ENCODE peak calls at places on chromosomes 5 and 9, in six cellular contexts. W is OCI-LY7, A is left ventricle myocardium inferior, J is neural crest cell, L is mesothelial cell of epicardium, R is mucosa of descending colon. P is an unnamed sample.

GRCh38 chr5:133595465-133595864 is 16.9 kb downstream of the FSTL4 start:
- DNase-seq in W (no peak), A (no peak), J (no peak), L (no peak), R (no peak), P (no peak)

GRCh38 chr9:97293827-97294226 is 13.6 kb upstream of the CCDC180 start:
- DNase-seq in W (no peak), A (no peak), J (no peak), L (no peak), R (no peak), P (no peak)

GRCh38 chr5:42993516-42994284 is 46.4 kb downstream of the ANXA2R start:
- DNase-seq in W (peak), A (no peak), J (no peak), L (no peak), R (no peak), P (no peak)

GRCh38 chr9:94720846-94721549 is 5.5 kb upstream of the AOPEP start:
- DNase-seq in W (no peak), A (no peak), J (no peak), L (no peak), R (no peak), P (no peak)

GRCh38 chr9:127347831-127348699 is 48.9 kb upstream of the SLC2A8 start:
- DNase-seq in W (peak), A (no peak), J (no peak), L (no peak), R (no peak), P (peak)

GRCh38 chr5:77358566-77359205 is 133.4 kb downstream of the WDR41 start:
- DNase-seq in W (no peak), A (no peak), J (no peak), L (no peak), R (no peak), P (no peak)

GRCh38 chr9:134455537-134455936 is 129.3 kb downstream of the RXRA start:
- DNase-seq in W (no peak), A (no peak), J (no peak), L (no peak), R (no peak), P (no peak)

GRCh38 chr5:62828757-62829156 is 250.1 kb downstream of the LRRC70 start:
- DNase-seq in W (no peak), A (no peak), J (no peak), L (no peak), R (no peak), P (no peak)

GRCh38 chr9:116791314-116791713 is 104.2 kb downstream of the TRIM32 start:
- DNase-seq in W (no peak), A (no peak), J (no peak), L (no peak), R (no peak), P (no peak)

GRCh38 chr9:110088099-110088498 is 119.9 kb downstream of the C9orf152 start:
- DNase-seq in W (peak), A (no peak), J (no peak), L (no peak), R (no peak), P (no peak)

GRCh38 chr5:14879985-14880589 is 8.5 kb upstream of the ANKH start:
- DNase-seq in W (no peak), A (no peak), J (no peak), L (no peak), R (no peak), P (no peak)

GRCh38 chr5:173643964-173644363 is 27.5 kb upstream of the BOD1 start:
- DNase-seq in W (peak), A (no peak), J (peak), L (no peak), R (no peak), P (peak)

GRCh38 chr5:180304431-180305375 is 12.8 kb upstream of the MAPK9 start:
- DNase-seq in W (no peak), A (no peak), J (no peak), L (no peak), R (no peak), P (no peak)

GRCh38 chr9:86099695-86100364 is 472 bp upstream of the GOLM1 start:
- DNase-seq in W (no peak), A (peak), J (peak), L (peak), R (peak), P (peak)

GRCh38 chr9:132749316-132749715 is 79.1 kb downstream of the GTF3C4 start:
- DNase-seq in W (no peak), A (no peak), J (no peak), L (no peak), R (no peak), P (no peak)

GRCh38 chr5:155839251-155840037 is 487.5 kb upstream of the SGCD start:
- DNase-seq in W (peak), A (no peak), J (no peak), L (no peak), R (no peak), P (no peak)

GRCh38 chr9:93960221-93960970 is 5.2 kb upstream of the BARX1 start:
- DNase-seq in W (no peak), A (no peak), J (no peak), L (peak), R (peak), P (no peak)

GRCh38 chr5:172910828-172911627 is 48.2 kb upstream of the RPL26L1 start:
- DNase-seq in W (peak), A (peak), J (no peak), L (no peak), R (peak), P (peak)

GRCh38 chr9:18798106-18798505 is 234.9 kb downstream of the SAXO1 start:
- DNase-seq in W (no peak), A (no peak), J (no peak), L (no peak), R (no peak), P (no peak)

GRCh38 chr9:93629920-93630319 is 53.5 kb downstream of the PHF2 start:
- DNase-seq in W (no peak), A (no peak), J (no peak), L (peak), R (no peak), P (no peak)

GRCh38 chr5:109455598-109456096 is 45.9 kb upstream of the PJA2 start:
- DNase-seq in W (no peak), A (no peak), J (no peak), L (no peak), R (no peak), P (peak)

GRCh38 chr5:80960531-80961375 is 590 bp downstream of the RASGRF2 start:
- DNase-seq in W (no peak), A (peak), J (peak), L (peak), R (peak), P (peak)

GRCh38 chr5:3537942-3538341 is 57.7 kb upstream of the IRX1 start:
- DNase-seq in W (no peak), A (no peak), J (no peak), L (no peak), R (no peak), P (no peak)

GRCh38 chr5:127741412-127741811 is 38.2 kb downstream of the CCDC192 start:
- DNase-seq in W (no peak), A (no peak), J (no peak), L (no peak), R (no peak), P (no peak)

GRCh38 chr5:61991861-61992260 is 314.1 kb upstream of the KIF2A start:
- DNase-seq in W (no peak), A (no peak), J (no peak), L (no peak), R (no peak), P (no peak)

GRCh38 chr5:132221781-132222648 is 5.6 kb downstream of the P4HA2 start:
- DNase-seq in W (no peak), A (peak), J (no peak), L (no peak), R (no peak), P (no peak)

GRCh38 chr9:18668944-18669343 is 195.0 kb downstream of the ADAMTSL1 start:
- DNase-seq in W (no peak), A (no peak), J (no peak), L (no peak), R (no peak), P (no peak)

GRCh38 chr9:82105729-82106128 is 117.2 kb downstream of the SPATA31D1 start:
- DNase-seq in W (peak), A (no peak), J (no peak), L (no peak), R (no peak), P (no peak)

GRCh38 chr9:35733109-35733541 is 659 bp downstream of the CREB3 start:
- DNase-seq in W (peak), A (no peak), J (no peak), L (peak), R (no peak), P (peak)

GRCh38 chr5:166178681-166179080 is 2112.8 kb upstream of the WWC1 start:
- DNase-seq in W (no peak), A (no peak), J (no peak), L (no peak), R (no peak), P (no peak)

GRCh38 chr9:105713260-105713938 is 19.1 kb downstream of the TMEM38B start:
- DNase-seq in W (no peak), A (no peak), J (no peak), L (no peak), R (no peak), P (no peak)

GRCh38 chr5:100902406-100903035 is 561 bp downstream of the ST8SIA4 start:
- DNase-seq in W (no peak), A (no peak), J (no peak), L (no peak), R (peak), P (no peak)

GRCh38 chr5:133229931-133230664 is 178.3 kb downstream of the HSPA4 start:
- DNase-seq in W (no peak), A (no peak), J (no peak), L (no peak), R (no peak), P (no peak)

GRCh38 chr9:14030350-14030823 is 283.6 kb downstream of the NFIB start:
- DNase-seq in W (no peak), A (no peak), J (no peak), L (peak), R (no peak), P (no peak)

GRCh38 chr5:55911784-55912653 is 60.9 kb downstream of the IL31RA start:
- DNase-seq in W (no peak), A (no peak), J (no peak), L (no peak), R (no peak), P (no peak)

GRCh38 chr5:132487841-132488555 is 2.6 kb downstream of the IRF1 start:
- DNase-seq in W (peak), A (peak), J (no peak), L (peak), R (no peak), P (no peak)

GRCh38 chr9:36912620-36913019 is 121.4 kb downstream of the PAX5 start:
- DNase-seq in W (no peak), A (no peak), J (no peak), L (no peak), R (no peak), P (no peak)

GRCh38 chr9:36914212-36914577 is 119.9 kb downstream of the PAX5 start:
- DNase-seq in W (no peak), A (no peak), J (no peak), L (no peak), R (no peak), P (no peak)

GRCh38 chr9:36911037-36911436 is 123.0 kb downstream of the PAX5 start:
- DNase-seq in W (no peak), A (no peak), J (no peak), L (no peak), R (no peak), P (no peak)

GRCh38 chr9:36911601-36912412 is 122.3 kb downstream of the PAX5 start:
- DNase-seq in W (no peak), A (no peak), J (no peak), L (no peak), R (no peak), P (no peak)

GRCh38 chr9:36913393-36914211 is 120.5 kb downstream of the PAX5 start:
- DNase-seq in W (no peak), A (no peak), J (no peak), L (no peak), R (no peak), P (no peak)
- TF ChIP-seq CTCF in W (peak), A (no peak), J (no peak), L (no peak), R (no peak), P (peak)

GRCh38 chr5:5421149-5421960 is 1.1 kb upstream of the ICE1 start:
- DNase-seq in W (peak), A (no peak), J (no peak), L (no peak), R (peak), P (no peak)
- TF ChIP-seq CTCF in W (no peak), A (no peak), J (no peak), L (no peak), R (no peak), P (no peak)

GRCh38 chr5:140112685-140113179 is 1.2 kb upstream of the PURA start:
- DNase-seq in W (no peak), A (no peak), J (no peak), L (no peak), R (no peak), P (peak)

GRCh38 chr5:140114341-140115185 is 654 bp downstream of the PURA start:
- DNase-seq in W (peak), A (peak), J (peak), L (peak), R (peak), P (peak)

GRCh38 chr5:140113180-140113698 is 670 bp upstream of the PURA start:
- DNase-seq in W (peak), A (peak), J (peak), L (peak), R (peak), P (peak)

GRCh38 chr5:140115186-140115500 is 1.2 kb downstream of the PURA start:
- DNase-seq in W (no peak), A (no peak), J (no peak), L (no peak), R (no peak), P (no peak)

DNA sequence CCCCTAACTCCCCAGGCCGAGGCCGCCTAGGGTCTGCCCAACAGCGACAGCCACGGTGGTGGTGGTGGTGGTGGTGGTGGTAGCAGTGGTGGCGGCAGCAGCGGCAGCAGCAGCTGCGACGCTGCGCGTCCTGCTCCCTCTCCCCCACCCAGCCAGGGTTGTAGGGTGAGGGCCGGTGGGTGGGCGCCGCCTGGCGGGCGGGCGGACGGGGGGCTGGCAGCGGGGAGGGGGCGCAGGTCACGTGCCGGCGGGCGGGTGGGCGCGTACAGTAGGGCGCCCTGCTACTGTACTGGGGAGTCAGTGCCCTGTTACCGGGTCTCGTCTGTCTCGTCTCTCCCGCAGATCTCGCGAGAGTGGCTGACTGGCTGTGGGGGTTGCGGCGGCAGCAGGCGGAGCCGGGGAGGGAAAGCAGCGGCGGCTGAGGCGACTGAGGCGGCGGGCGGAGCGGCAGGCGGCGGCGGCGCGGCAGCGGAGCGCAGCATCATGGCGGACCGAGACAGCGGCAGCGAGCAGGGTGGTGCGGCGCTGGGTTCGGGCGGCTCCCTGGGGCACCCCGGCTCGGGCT is at the start of gene PURA:
- DNase-seq in W (peak), A (peak), J (peak), L (peak), R (peak), P (peak)
- TF ChIP-seq CTCF in W (peak), A (no peak), J (peak), L (no peak), R (no peak), P (no peak)

DNA sequence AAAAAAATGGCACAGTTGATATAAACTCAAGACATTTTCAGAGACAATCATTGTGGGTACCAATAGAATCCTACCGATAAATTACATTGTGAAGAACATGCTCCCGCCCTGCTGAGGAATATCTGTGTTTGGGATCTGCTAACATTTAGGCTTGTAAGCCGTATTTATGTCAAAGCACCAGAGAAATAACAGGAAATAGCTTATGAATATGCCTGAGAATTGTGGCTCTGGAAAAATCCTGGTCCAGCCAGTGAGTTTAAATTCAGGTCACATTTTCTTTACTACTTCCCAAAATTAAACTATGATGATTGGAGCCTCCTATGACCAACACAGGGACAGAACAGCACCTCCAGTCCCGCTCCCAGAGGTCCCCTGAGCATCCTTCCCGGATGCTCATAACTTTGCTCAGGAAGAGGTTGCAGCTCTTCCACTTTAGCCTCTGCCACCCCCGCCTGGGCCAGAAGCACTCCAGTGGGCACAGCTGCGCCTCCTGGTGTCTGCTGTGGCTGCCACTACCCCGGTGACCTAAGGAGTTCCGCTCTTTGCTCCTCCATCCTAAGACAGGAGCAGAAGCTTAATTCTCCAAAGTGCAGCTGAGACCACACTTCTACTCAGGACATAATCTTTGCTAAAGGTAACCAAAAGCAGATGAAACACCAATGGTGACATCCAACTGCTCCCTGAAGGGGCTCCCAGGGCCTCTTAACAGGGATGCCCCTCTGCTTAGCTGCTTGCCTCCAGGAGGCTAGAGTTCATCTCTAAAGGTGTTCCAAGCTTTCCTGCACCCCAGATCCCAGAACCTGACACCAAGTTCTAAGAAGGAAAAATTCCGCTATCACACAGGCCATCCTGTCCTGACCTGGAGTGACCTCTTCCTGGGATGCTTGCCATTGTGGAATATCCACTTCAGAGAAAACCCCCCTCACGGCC is 58.8 kb downstream of the SLC1A1 start:
- DNase-seq in W (peak), A (peak), J (peak), L (no peak), R (peak), P (no peak)
- TF ChIP-seq CTCF in W (peak), A (peak), J (peak), L (no peak), R (no peak), P (peak)

GRCh38 chr5:114310666-114311065 is 51.2 kb upstream of the KCNN2 start:
- DNase-seq in W (no peak), A (no peak), J (no peak), L (no peak), R (no peak), P (no peak)
- TF ChIP-seq CTCF in W (no peak), A (no peak), J (no peak), L (no peak), R (no peak), P (no peak)

GRCh38 chr9:84919498-84919897 is 250.0 kb downstream of the NTRK2 start:
- DNase-seq in W (no peak), A (no peak), J (no peak), L (no peak), R (no peak), P (no peak)

GRCh38 chr9:84922051-84922450 is 252.5 kb downstream of the NTRK2 start:
- DNase-seq in W (no peak), A (no peak), J (no peak), L (no peak), R (no peak), P (no peak)

GRCh38 chr9:84921175-84921574 is 251.6 kb downstream of the NTRK2 start:
- DNase-seq in W (no peak), A (no peak), J (no peak), L (no peak), R (no peak), P (no peak)

GRCh38 chr9:84917366-84918063 is 248.0 kb downstream of the NTRK2 start:
- DNase-seq in W (no peak), A (no peak), J (no peak), L (no peak), R (peak), P (no peak)
- TF ChIP-seq CTCF in W (no peak), A (no peak), J (no peak), L (no peak), R (no peak), P (no peak)

DNA sequence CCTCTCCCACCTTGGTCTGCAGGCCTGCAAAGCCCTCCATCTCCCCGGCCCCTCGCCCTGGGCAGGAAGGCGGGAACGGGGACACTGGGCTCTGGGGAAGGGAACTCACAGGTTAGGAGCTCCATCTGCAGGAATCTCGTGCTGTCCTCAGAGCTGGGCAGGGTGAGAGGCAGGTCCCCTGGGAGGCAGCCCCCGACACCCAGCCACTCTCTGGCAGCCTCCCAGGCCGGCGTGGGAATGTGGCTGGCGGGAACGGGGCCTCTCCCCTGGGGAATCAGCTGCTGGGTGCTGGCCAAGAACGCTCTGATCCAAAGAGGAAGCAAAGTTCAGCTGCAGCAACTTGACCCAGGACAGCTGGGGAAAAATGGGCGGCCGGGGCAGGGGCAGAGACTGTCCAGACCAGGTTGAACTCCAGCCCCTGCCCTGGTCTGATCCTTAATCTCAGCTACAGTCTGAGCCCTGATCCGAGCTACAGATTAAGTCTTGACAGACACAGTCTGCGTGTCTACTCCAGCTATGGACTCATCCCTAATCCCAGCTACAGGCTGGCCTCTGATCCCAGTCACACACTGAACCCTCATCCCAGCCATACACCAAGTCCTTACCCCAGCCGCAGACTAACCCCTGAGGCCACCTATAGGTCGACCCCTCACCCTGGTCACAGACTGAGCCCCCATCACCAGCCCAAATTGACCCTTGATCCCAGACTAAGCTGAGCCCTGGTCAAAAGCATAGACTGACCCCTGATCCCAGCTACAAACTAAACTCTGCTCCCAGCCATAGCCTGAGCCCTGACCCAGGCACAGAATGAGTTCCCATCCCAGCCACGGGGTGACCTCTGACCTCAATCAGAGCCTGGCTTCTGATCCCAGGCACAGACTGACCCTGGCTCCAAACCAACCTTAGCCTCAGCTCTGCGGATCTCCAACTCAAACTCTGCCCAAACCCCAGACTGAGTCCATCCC is 37.3 kb upstream of the EGFL7 start:
- DNase-seq in W (no peak), A (peak), J (no peak), L (peak), R (peak), P (no peak)
- TF ChIP-seq CTCF in W (no peak), A (peak), J (peak), L (no peak), R (no peak), P (peak)

GRCh38 chr9:124037790-124038189 is 26.2 kb downstream of the LHX2 start:
- DNase-seq in W (no peak), A (no peak), J (no peak), L (no peak), R (no peak), P (no peak)
- TF ChIP-seq CTCF in W (peak), A (no peak), J (no peak), L (no peak), R (no peak), P (no peak)

GRCh38 chr5:179132586-179133355 is 72.6 kb downstream of the ZNF354C start:
- DNase-seq in W (no peak), A (no peak), J (no peak), L (no peak), R (no peak), P (no peak)
- TF ChIP-seq CTCF in W (no peak), A (no peak), J (no peak), L (no peak), R (no peak), P (no peak)

GRCh38 chr9:89648247-89649000 is 43.6 kb downstream of the GADD45G start:
- DNase-seq in W (no peak), A (no peak), J (no peak), L (no peak), R (no peak), P (no peak)
- TF ChIP-seq CTCF in W (no peak), A (no peak), J (no peak), L (no peak), R (no peak), P (no peak)